ENCODE peak calls at places on chromosomes 13 and 19, in six cellular contexts. W is mesendoderm, Y is neuronal stem cell, K is mesenchymal stem cell, N is H9, O is H1. S is an unnamed sample. For H3K27me3, the result is how much of the 10 kb centered on the place peaks cover.

GRCh38 chr19:33375760-33376159 is 2.3 kb downstream of the CEBPG start:
- DNase-seq in K (peak), N (no peak), Y (no peak), W (no peak), O (no peak), S (peak)

GRCh38 chr19:16325671-16326400 is 1.2 kb downstream of the KLF2 start:
- DNase-seq in O (no peak), W (peak), Y (peak), K (no peak), N (peak), S (no peak)

GRCh38 chr19:4304509-4305252 is at the start of gene FSD1:
- DNase-seq in N (peak), K (peak), W (peak), O (peak), Y (peak), S (peak)

GRCh38 chr13:37617162-37617561 is 18.6 kb upstream of the POSTN start:
- DNase-seq in Y (no peak), W (peak), O (no peak), K (peak), N (no peak), S (peak)

GRCh38 chr13:65638572-65639168 is 1591.5 kb downstream of the PCDH9 start:
- DNase-seq in K (peak), N (no peak), O (no peak), Y (peak), W (peak), S (peak)

GRCh38 chr19:35780717-35781116 is 5.4 kb downstream of the ARHGAP33 start:
- DNase-seq in Y (no peak), O (no peak), K (no peak), W (no peak), N (no peak), S (no peak)

GRCh38 chr19:49596954-49597702 is 6.1 kb downstream of the PRR12 start:
- DNase-seq in O (no peak), K (no peak), W (no peak), Y (no peak), N (no peak), S (no peak)

GRCh38 chr13:77853701-77854100 is 64.9 kb downstream of the EDNRB start:
- DNase-seq in W (peak), Y (peak), O (peak), N (peak), K (no peak), S (no peak)

GRCh38 chr19:32174386-32175113 is 170.9 kb upstream of the ZNF507 start:
- DNase-seq in O (no peak), Y (no peak), N (no peak), W (no peak), K (no peak), S (no peak)

GRCh38 chr19:35395762-35396199 is 24.9 kb downstream of the GPR42 start:
- DNase-seq in W (no peak), O (no peak), Y (no peak), N (peak), K (peak), S (no peak)

GRCh38 chr19:47099576-47100050 is 14.0 kb downstream of the ZC3H4 start:
- DNase-seq in N (no peak), Y (no peak), W (peak), O (no peak), K (no peak), S (no peak)

GRCh38 chr13:105428816-105429215 is 1106.6 kb downstream of the EFNB2 start:
- DNase-seq in K (no peak), Y (no peak), O (no peak), W (no peak), N (no peak), S (peak)

GRCh38 chr13:48892311-48892710 is 83.4 kb upstream of the FNDC3A start:
- DNase-seq in W (no peak), K (peak), O (no peak), N (no peak), Y (no peak), S (peak)

GRCh38 chr19:45713141-45713540 is 17.6 kb downstream of the FBXO46 start:
- DNase-seq in Y (no peak), N (no peak), W (no peak), K (no peak), O (no peak), S (no peak)

GRCh38 chr19:57887195-57887941 is 1.5 kb downstream of the ZNF814 start:
- DNase-seq in N (peak), W (peak), K (peak), O (peak), Y (peak), S (no peak)

GRCh38 chr19:19059837-19060611 is 3.8 kb upstream of the SLC25A42 start:
- DNase-seq in Y (no peak), W (no peak), K (no peak), O (no peak), N (no peak), S (no peak)

DNA sequence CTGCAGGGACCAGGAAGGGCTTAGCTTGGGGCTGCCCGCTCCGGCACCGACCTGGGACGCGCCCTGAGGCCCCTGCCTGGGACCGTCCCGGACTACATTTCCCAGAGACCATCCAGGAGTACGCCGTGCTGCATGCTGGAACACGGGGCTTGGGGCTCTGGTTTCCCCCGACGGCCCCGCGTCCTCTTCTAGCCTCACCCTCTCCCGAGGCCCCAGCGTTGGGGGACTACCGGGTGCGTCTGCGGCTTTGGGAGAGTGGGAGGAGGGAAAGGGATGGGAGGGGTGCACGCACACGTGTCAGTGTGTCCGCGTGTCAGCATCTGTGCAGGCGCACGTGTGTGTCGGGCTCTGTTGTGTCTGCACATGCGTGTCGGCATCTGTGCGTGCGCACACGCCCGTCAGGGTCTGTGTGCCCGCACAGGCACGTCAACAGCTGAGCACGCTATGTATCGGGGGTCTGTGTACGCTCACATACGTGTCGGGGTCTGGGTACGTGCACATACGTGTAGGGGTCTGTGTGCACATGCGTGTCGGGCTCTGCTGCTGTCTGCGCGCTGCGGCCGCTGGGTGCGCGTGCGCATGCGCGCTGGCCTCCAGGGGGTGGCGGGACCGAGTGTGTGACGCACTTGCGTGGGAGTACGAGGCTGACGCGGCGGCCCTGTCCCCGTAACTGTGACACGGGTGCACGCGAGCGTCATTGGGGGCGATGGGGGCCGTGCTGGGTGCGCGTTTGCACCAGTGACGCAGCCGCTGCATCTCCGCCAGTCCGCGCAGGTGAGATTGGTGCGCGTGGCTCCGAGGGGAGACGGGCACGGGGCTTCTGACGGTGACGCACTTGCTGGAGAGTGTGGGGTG is at the start of gene ZNF331:
- DNase-seq in W (peak), N (peak), O (no peak), K (peak), Y (peak), S (peak)
- H4K8ac ChIP-seq in W (no peak), N (no peak), O (peak), K (peak), Y (peak), S (peak)

DNA sequence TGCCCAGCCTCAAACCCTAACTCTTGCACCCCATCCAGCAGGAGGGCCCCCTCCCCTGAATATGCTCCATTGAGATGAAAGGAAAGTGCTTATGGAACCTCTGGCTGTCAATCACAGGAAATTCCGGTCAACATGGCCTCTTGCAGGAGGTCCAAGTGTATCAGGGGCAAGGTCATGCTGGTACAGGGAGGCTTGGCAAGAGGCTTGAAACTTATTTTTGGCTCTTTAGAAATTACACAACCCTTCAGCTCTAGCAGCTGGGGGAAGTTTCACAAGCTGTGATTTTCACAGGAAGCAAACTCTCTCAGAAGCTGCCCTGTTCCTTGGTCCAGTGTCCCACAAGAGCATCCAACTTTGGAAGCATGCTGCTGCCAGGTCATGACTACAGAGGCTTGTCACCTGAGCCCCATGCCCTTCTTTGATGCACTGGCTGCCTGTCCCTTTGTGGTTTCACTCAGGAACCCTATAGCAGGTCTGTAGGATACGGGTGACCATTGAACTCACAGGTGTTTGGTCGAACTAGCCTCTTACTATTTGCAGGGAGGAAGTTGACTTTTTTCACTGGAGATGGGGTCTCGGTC is 8.4 kb downstream of the ASF1B start:
- DNase-seq in N (no peak), Y (no peak), W (no peak), K (no peak), O (no peak), S (no peak)
- H3K18ac ChIP-seq in N (no peak), Y (no peak), W (no peak), K (no peak), O (no peak), S (no peak)

GRCh38 chr13:111920306-111920931 is 146.5 kb upstream of the SOX1 start:
- DNase-seq in Y (no peak), N (peak), W (no peak), K (no peak), O (no peak), S (no peak)

GRCh38 chr13:111919826-111920225 is 147.1 kb upstream of the SOX1 start:
- DNase-seq in O (no peak), Y (no peak), N (peak), W (no peak), K (no peak), S (no peak)

GRCh38 chr13:111922086-111922485 is 144.9 kb upstream of the SOX1 start:
- DNase-seq in K (no peak), Y (no peak), N (peak), W (no peak), O (no peak), S (no peak)

GRCh38 chr13:111919286-111919685 is 147.7 kb upstream of the SOX1 start:
- DNase-seq in Y (no peak), O (no peak), N (peak), W (no peak), K (no peak), S (no peak)

GRCh38 chr13:111920932-111921705 is 145.8 kb upstream of the SOX1 start:
- DNase-seq in Y (no peak), W (no peak), N (peak), O (no peak), K (no peak), S (no peak)
- H3K27me3 ChIP-seq in Y (under half), W (under half), N (under half), O (under half), K (under half), S (under half)

GRCh38 chr19:40713939-40714338 is 2.7 kb downstream of the COQ8B start:
- DNase-seq in N (no peak), W (no peak), Y (no peak), O (no peak), K (no peak), S (no peak)

GRCh38 chr19:40717325-40717879 is 490 bp downstream of the ITPKC start:
- DNase-seq in Y (no peak), O (no peak), W (no peak), K (no peak), N (no peak), S (no peak)

GRCh38 chr19:40716655-40717324 is at the start of the genes COQ8B and ITPKC:
- DNase-seq in Y (peak), O (peak), W (peak), N (peak), K (peak), S (peak)

GRCh38 chr19:40716031-40716654 is 543 bp downstream of the COQ8B start:
- DNase-seq in K (no peak), O (no peak), N (peak), Y (no peak), W (no peak), S (peak)

DNA sequence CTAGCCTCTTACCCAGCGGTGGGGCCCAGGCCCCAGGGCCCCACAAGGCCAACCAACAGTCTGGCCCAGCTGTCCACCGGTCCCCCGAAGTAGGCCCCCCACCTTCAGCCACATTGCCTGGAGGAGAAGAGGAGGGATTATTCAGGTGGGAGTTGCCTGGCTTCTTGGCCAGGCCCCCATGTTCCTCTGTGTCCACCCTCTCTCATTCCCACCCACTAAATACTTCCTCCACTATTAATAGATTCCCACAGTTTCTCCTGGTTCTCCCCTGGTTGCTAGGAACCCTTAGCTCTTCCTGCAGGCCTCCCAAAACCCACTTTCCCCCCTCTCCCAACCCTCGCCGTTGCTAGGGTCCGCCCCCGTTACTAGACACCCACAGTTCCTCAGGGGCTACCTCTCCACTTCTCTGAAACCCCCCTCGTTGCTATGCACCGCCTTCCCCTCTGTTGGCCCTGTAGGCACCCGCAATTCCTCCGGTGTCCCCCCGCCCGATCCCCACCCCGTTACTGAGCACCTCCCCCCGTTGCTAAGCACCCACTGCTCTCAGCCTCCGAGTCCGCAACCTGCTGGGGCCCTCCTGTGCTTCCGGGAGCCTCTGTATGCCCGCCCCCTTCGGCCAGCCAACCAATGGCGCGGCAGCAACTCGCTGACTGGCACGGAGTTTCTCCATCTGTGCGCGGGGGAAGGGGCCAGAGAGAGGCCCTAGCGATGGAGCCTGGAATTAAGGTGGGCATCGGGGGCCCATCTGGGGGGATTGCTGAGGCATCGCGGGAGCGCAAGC is 2.0 kb downstream of the COQ8B start:
- DNase-seq in N (peak), O (peak), Y (peak), W (peak), K (peak), S (peak)
- H4K8ac ChIP-seq in N (no peak), O (no peak), Y (no peak), W (peak), K (peak), S (peak)

DNA sequence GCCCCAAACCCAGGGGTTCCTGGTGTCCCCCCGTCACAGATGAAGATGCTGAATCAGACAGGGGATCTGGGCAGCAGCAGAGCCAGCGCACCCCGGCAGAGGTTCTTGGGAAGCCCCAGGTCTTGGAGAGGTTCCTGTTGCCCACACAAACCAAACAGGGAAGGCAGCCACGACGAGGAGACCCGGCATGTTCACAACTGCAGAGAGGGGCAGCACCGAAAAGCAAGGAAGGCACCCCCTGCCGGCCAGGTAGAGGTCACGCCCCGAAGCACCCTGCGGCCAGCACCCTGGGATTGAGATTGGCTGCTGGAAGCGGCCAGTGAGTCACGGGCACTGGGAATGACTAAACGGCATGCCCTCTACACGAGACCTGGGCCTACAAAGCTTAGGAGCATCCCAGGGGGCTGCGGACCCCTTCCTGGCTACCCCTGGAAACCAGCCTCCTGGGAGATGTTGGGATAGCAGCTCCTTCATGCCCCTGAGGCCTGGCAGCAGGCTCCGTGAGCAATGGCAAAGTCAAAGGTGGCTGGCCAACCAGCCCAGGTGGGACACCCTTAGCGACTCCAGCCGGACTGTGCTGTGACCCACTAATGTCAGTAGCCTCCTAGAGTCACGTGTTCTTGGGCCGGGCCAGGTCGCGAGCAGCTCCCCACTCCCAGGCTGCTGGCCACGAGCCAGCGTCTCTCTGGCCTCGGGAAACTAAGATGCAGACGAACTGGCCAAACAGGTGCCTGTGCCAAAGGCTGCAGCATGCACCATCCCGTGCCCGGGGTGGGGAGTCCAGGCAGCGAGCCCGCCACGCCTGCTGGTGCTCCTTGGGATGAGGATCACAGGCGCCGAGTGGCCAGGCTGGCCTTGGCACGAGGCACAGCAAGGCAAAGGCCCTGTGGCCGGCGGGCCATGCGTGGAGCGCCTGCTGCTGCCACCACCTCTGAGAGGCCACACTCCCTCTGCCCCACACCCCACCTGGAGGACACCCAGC is 43.2 kb downstream of the MLLT1 start:
- DNase-seq in N (no peak), Y (no peak), K (no peak), O (no peak), W (no peak), S (no peak)
- H3K18ac ChIP-seq in N (no peak), Y (peak), K (no peak), O (no peak), W (no peak), S (no peak)

GRCh38 chr19:51317968-51318367 is 6.5 kb downstream of the IGLON5 start:
- DNase-seq in N (no peak), K (no peak), Y (no peak), W (no peak), O (no peak), S (no peak)
- H3K27me3 ChIP-seq in N (under half), K (under half), Y (under half), W (under half), O (under half), S (under half)

GRCh38 chr19:29926801-29927200 is 15.2 kb upstream of the URI1 start:
- DNase-seq in N (no peak), K (no peak), O (no peak), W (no peak), Y (no peak), S (no peak)

GRCh38 chr19:29926031-29926430 is 16.0 kb upstream of the URI1 start:
- DNase-seq in N (no peak), O (no peak), W (no peak), K (no peak), Y (no peak), S (no peak)

GRCh38 chr19:29927944-29928669 is 13.9 kb upstream of the URI1 start:
- DNase-seq in W (peak), N (peak), O (no peak), Y (no peak), K (no peak), S (no peak)

GRCh38 chr19:29922972-29923371 is 19.1 kb upstream of the URI1 start:
- DNase-seq in K (no peak), O (no peak), Y (no peak), W (no peak), N (no peak), S (no peak)

DNA sequence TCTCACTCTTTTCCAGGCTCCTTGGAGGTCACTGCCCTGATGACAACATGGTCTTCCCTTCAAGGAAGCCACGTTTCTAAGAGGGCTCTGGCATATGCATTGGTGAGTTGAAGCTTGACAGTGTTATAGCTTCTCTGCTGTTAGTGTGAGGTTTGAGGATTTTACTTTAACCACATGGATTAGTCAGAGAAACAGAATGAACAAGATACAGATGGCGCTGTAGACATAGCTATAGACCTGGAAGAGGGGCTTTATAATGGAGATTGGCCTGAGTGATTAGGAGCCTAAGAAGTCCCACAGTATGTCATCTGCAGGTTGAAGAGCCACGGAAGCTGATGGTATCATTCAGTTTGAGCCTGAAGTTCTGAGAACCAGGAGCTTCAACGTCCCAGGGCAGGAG is 18.4 kb upstream of the URI1 start:
- DNase-seq in W (no peak), K (no peak), O (no peak), Y (no peak), N (no peak), S (no peak)
- H4K8ac ChIP-seq in W (no peak), K (no peak), O (no peak), Y (no peak), N (no peak), S (no peak)

GRCh38 chr13:51632643-51633357 is 48.5 kb downstream of the WDFY2 start:
- DNase-seq in O (no peak), W (peak), Y (peak), K (no peak), N (peak), S (no peak)
- H3K18ac ChIP-seq in O (peak), W (no peak), Y (peak), K (peak), N (peak), S (peak)

GRCh38 chr19:39196860-39197562 is at the start of gene NCCRP1:
- DNase-seq in W (peak), Y (peak), O (no peak), N (peak), K (no peak), S (no peak)
- H3K27me3 ChIP-seq in W (under half), Y (under half), O (under half), N (under half), K (half or more), S (under half)